ENCODE peak calls at places on chromosomes 16 and 17, in four cellular contexts. One of them, this sample, is unnamed.

GRCh38 chr17:40317345-40317873 is 8.4 kb downstream of the RARA start:
- DNase-seq in CD8-positive, alpha-beta memory T cell: peak
- DNase-seq in non-pigmented ciliary epithelial cell: no peak
- DNase-seq in LoVo: peak
- DNase-seq in this sample: peak

GRCh38 chr17:71765437-71765836 is 355.4 kb upstream of the SOX9 start:
- DNase-seq in CD8-positive, alpha-beta memory T cell: no peak
- DNase-seq in non-pigmented ciliary epithelial cell: no peak
- DNase-seq in LoVo: peak
- DNase-seq in this sample: no peak

GRCh38 chr17:4003501-4004421 is 39.5 kb upstream of the ATP2A3 start:
- DNase-seq in CD8-positive, alpha-beta memory T cell: no peak
- DNase-seq in non-pigmented ciliary epithelial cell: no peak
- DNase-seq in LoVo: no peak
- DNase-seq in this sample: peak

GRCh38 chr17:72318131-72318530 is 197.3 kb downstream of the SOX9 start:
- DNase-seq in CD8-positive, alpha-beta memory T cell: no peak
- DNase-seq in non-pigmented ciliary epithelial cell: no peak
- DNase-seq in LoVo: no peak
- DNase-seq in this sample: no peak

GRCh38 chr16:87435399-87436224 is 43.5 kb downstream of the MAP1LC3B start:
- DNase-seq in CD8-positive, alpha-beta memory T cell: no peak
- DNase-seq in non-pigmented ciliary epithelial cell: peak
- DNase-seq in LoVo: no peak
- DNase-seq in this sample: no peak

GRCh38 chr17:47850692-47851573 is at the start of gene SP6:
- DNase-seq in CD8-positive, alpha-beta memory T cell: peak
- DNase-seq in non-pigmented ciliary epithelial cell: no peak
- DNase-seq in LoVo: peak
- DNase-seq in this sample: peak

GRCh38 chr16:15948532-15949209 is 745 bp upstream of the ABCC1 start:
- DNase-seq in CD8-positive, alpha-beta memory T cell: peak
- DNase-seq in non-pigmented ciliary epithelial cell: no peak
- DNase-seq in LoVo: no peak
- DNase-seq in this sample: no peak

GRCh38 chr16:720507-720989 is 398 bp upstream of the ANTKMT start:
- DNase-seq in CD8-positive, alpha-beta memory T cell: no peak
- DNase-seq in non-pigmented ciliary epithelial cell: no peak
- DNase-seq in LoVo: peak
- DNase-seq in this sample: no peak

GRCh38 chr16:85800321-85800669 is 800 bp downstream of the COX4I1 start:
- DNase-seq in CD8-positive, alpha-beta memory T cell: no peak
- DNase-seq in non-pigmented ciliary epithelial cell: no peak
- DNase-seq in LoVo: no peak
- DNase-seq in this sample: no peak

GRCh38 chr17:40478486-40478885 is 22.9 kb downstream of the TNS4 start:
- DNase-seq in CD8-positive, alpha-beta memory T cell: no peak
- DNase-seq in non-pigmented ciliary epithelial cell: no peak
- DNase-seq in LoVo: no peak
- DNase-seq in this sample: no peak

GRCh38 chr17:80596760-80597608 is 52.3 kb downstream of the RPTOR start:
- DNase-seq in CD8-positive, alpha-beta memory T cell: no peak
- DNase-seq in non-pigmented ciliary epithelial cell: no peak
- DNase-seq in LoVo: no peak
- DNase-seq in this sample: no peak

GRCh38 chr17:38454528-38454927 is 26.3 kb downstream of the ARHGAP23 start:
- DNase-seq in CD8-positive, alpha-beta memory T cell: no peak
- DNase-seq in non-pigmented ciliary epithelial cell: no peak
- DNase-seq in LoVo: peak
- DNase-seq in this sample: no peak

GRCh38 chr17:57925361-57925990 is 29.7 kb downstream of the CUEDC1 start:
- DNase-seq in CD8-positive, alpha-beta memory T cell: no peak
- DNase-seq in non-pigmented ciliary epithelial cell: no peak
- DNase-seq in LoVo: no peak
- DNase-seq in this sample: no peak

GRCh38 chr17:30524847-30525246 is 47.6 kb downstream of the GOSR1 start:
- DNase-seq in CD8-positive, alpha-beta memory T cell: no peak
- DNase-seq in non-pigmented ciliary epithelial cell: no peak
- DNase-seq in LoVo: no peak
- DNase-seq in this sample: no peak

GRCh38 chr16:64489449-64489848 is 632.4 kb downstream of the CDH11 start:
- DNase-seq in CD8-positive, alpha-beta memory T cell: no peak
- DNase-seq in non-pigmented ciliary epithelial cell: no peak
- DNase-seq in LoVo: no peak
- DNase-seq in this sample: no peak

GRCh38 chr17:18143044-18143936 is 34.7 kb downstream of the MYO15A start:
- DNase-seq in CD8-positive, alpha-beta memory T cell: no peak
- DNase-seq in non-pigmented ciliary epithelial cell: no peak
- DNase-seq in LoVo: no peak
- DNase-seq in this sample: peak

GRCh38 chr16:48561960-48562393 is 48.0 kb downstream of the N4BP1 start:
- DNase-seq in CD8-positive, alpha-beta memory T cell: no peak
- DNase-seq in non-pigmented ciliary epithelial cell: no peak
- DNase-seq in LoVo: no peak
- DNase-seq in this sample: no peak

GRCh38 chr17:1039511-1040215 is 42.7 kb downstream of the TIMM22 start:
- DNase-seq in CD8-positive, alpha-beta memory T cell: no peak
- DNase-seq in non-pigmented ciliary epithelial cell: no peak
- DNase-seq in LoVo: no peak
- DNase-seq in this sample: no peak

GRCh38 chr17:54992797-54993639 is 24.5 kb downstream of the STXBP4 start:
- DNase-seq in CD8-positive, alpha-beta memory T cell: no peak
- DNase-seq in non-pigmented ciliary epithelial cell: peak
- DNase-seq in LoVo: peak
- DNase-seq in this sample: peak

GRCh38 chr17:7830616-7831015 is 3.4 kb upstream of the KDM6B start:
- DNase-seq in CD8-positive, alpha-beta memory T cell: no peak
- DNase-seq in non-pigmented ciliary epithelial cell: no peak
- DNase-seq in LoVo: no peak
- DNase-seq in this sample: no peak

GRCh38 chr17:9677411-9677810 is 32.1 kb downstream of the USP43 start:
- DNase-seq in CD8-positive, alpha-beta memory T cell: no peak
- DNase-seq in non-pigmented ciliary epithelial cell: no peak
- DNase-seq in LoVo: no peak
- DNase-seq in this sample: no peak

GRCh38 chr17:41645371-41646063 is 21.1 kb upstream of the KRT17 start:
- DNase-seq in CD8-positive, alpha-beta memory T cell: no peak
- DNase-seq in non-pigmented ciliary epithelial cell: no peak
- DNase-seq in LoVo: peak
- DNase-seq in this sample: no peak

GRCh38 chr17:48024149-48025039 is 13.2 kb downstream of the COPZ2 start:
- DNase-seq in CD8-positive, alpha-beta memory T cell: peak
- DNase-seq in non-pigmented ciliary epithelial cell: no peak
- DNase-seq in LoVo: peak
- DNase-seq in this sample: no peak

GRCh38 chr16:8355714-8356113 is 234.6 kb downstream of the TMEM114 start:
- DNase-seq in CD8-positive, alpha-beta memory T cell: no peak
- DNase-seq in non-pigmented ciliary epithelial cell: no peak
- DNase-seq in LoVo: no peak
- DNase-seq in this sample: no peak

GRCh38 chr17:19312406-19312805 is 50.1 kb downstream of the B9D1 start:
- DNase-seq in CD8-positive, alpha-beta memory T cell: no peak
- DNase-seq in non-pigmented ciliary epithelial cell: no peak
- DNase-seq in LoVo: no peak
- DNase-seq in this sample: no peak

GRCh38 chr17:69523252-69523861 is 108.9 kb downstream of the MAP2K6 start:
- DNase-seq in CD8-positive, alpha-beta memory T cell: no peak
- DNase-seq in non-pigmented ciliary epithelial cell: no peak
- DNase-seq in LoVo: peak
- DNase-seq in this sample: peak

GRCh38 chr16:16176328-16176727 is 47.0 kb downstream of the ABCC6 start:
- DNase-seq in CD8-positive, alpha-beta memory T cell: no peak
- DNase-seq in non-pigmented ciliary epithelial cell: no peak
- DNase-seq in LoVo: no peak
- DNase-seq in this sample: no peak

GRCh38 chr17:19791918-19792317 is 43.8 kb upstream of the ALDH3A1 start:
- DNase-seq in CD8-positive, alpha-beta memory T cell: no peak
- DNase-seq in non-pigmented ciliary epithelial cell: no peak
- DNase-seq in LoVo: no peak
- DNase-seq in this sample: no peak

GRCh38 chr16:35516551-35516950 is 2057.1 kb downstream of the TP53TG3F start:
- DNase-seq in CD8-positive, alpha-beta memory T cell: no peak
- DNase-seq in non-pigmented ciliary epithelial cell: no peak
- DNase-seq in LoVo: no peak
- DNase-seq in this sample: no peak

GRCh38 chr16:54817432-54817831 is 113.2 kb upstream of the IRX5 start:
- DNase-seq in CD8-positive, alpha-beta memory T cell: no peak
- DNase-seq in non-pigmented ciliary epithelial cell: no peak
- DNase-seq in LoVo: no peak
- DNase-seq in this sample: peak

GRCh38 chr17:47223007-47223406 is 13.9 kb downstream of the MYL4 start:
- DNase-seq in CD8-positive, alpha-beta memory T cell: no peak
- DNase-seq in non-pigmented ciliary epithelial cell: no peak
- DNase-seq in LoVo: no peak
- DNase-seq in this sample: no peak

GRCh38 chr16:87471278-87472141 is 21.3 kb downstream of the ZCCHC14 start:
- DNase-seq in CD8-positive, alpha-beta memory T cell: no peak
- DNase-seq in non-pigmented ciliary epithelial cell: no peak
- DNase-seq in LoVo: peak
- DNase-seq in this sample: peak